ENCODE peak calls at places on chromosomes 5 and 9, in four cellular contexts. One of them, this sample, is unnamed.

GRCh38 chr9:128120061-128120740 is 7.3 kb downstream of the PTGES2 start:
- DNase-seq in WTC11: no peak
- DNase-seq in HepG2: no peak
- DNase-seq in K562: no peak
- DNase-seq in this sample: no peak

GRCh38 chr5:134245101-134245604 is 19.3 kb upstream of the PPP2CA start:
- DNase-seq in WTC11: peak
- DNase-seq in HepG2: peak
- DNase-seq in K562: no peak
- DNase-seq in this sample: peak

GRCh38 chr5:111635151-111635945 is 121.6 kb downstream of the NREP start:
- DNase-seq in WTC11: no peak
- DNase-seq in HepG2: no peak
- DNase-seq in K562: no peak
- DNase-seq in this sample: no peak

GRCh38 chr9:95004452-95005275 is 278.2 kb downstream of the AOPEP start:
- DNase-seq in WTC11: peak
- DNase-seq in HepG2: peak
- DNase-seq in K562: peak
- DNase-seq in this sample: peak

GRCh38 chr9:137085918-137086530 is 761 bp upstream of the MAN1B1 start:
- DNase-seq in WTC11: peak
- DNase-seq in HepG2: no peak
- DNase-seq in K562: no peak
- DNase-seq in this sample: peak

GRCh38 chr5:106086352-106086751 is 1584.4 kb downstream of the EFNA5 start:
- DNase-seq in WTC11: no peak
- DNase-seq in HepG2: no peak
- DNase-seq in K562: no peak
- DNase-seq in this sample: no peak

GRCh38 chr9:128913048-128913900 is 7.5 kb upstream of the PHYHD1 start:
- DNase-seq in WTC11: no peak
- DNase-seq in HepG2: no peak
- DNase-seq in K562: peak
- DNase-seq in this sample: peak

GRCh38 chr5:1176473-1177391 is 24.7 kb upstream of the SLC6A19 start:
- DNase-seq in WTC11: peak
- DNase-seq in HepG2: no peak
- DNase-seq in K562: peak
- DNase-seq in this sample: no peak

GRCh38 chr5:156326718-156327259 is at the start of gene SGCD:
- DNase-seq in WTC11: no peak
- DNase-seq in HepG2: no peak
- DNase-seq in K562: no peak
- DNase-seq in this sample: peak

GRCh38 chr9:133959171-133959570 is 33.0 kb downstream of the VAV2 start:
- DNase-seq in WTC11: no peak
- DNase-seq in HepG2: no peak
- DNase-seq in K562: no peak
- DNase-seq in this sample: no peak

GRCh38 chr5:83721878-83722779 is 1.5 kb upstream of the HAPLN1 start:
- DNase-seq in WTC11: peak
- DNase-seq in HepG2: peak
- DNase-seq in K562: no peak
- DNase-seq in this sample: peak

GRCh38 chr5:128353416-128354107 is 184.5 kb downstream of the FBN2 start:
- DNase-seq in WTC11: no peak
- DNase-seq in HepG2: no peak
- DNase-seq in K562: no peak
- DNase-seq in this sample: no peak

GRCh38 chr5:36839479-36839878 is 37.1 kb upstream of the NIPBL start:
- DNase-seq in WTC11: no peak
- DNase-seq in HepG2: no peak
- DNase-seq in K562: no peak
- DNase-seq in this sample: no peak

GRCh38 chr9:134451700-134452458 is 125.6 kb downstream of the RXRA start:
- DNase-seq in WTC11: no peak
- DNase-seq in HepG2: no peak
- DNase-seq in K562: no peak
- DNase-seq in this sample: no peak

DNA sequence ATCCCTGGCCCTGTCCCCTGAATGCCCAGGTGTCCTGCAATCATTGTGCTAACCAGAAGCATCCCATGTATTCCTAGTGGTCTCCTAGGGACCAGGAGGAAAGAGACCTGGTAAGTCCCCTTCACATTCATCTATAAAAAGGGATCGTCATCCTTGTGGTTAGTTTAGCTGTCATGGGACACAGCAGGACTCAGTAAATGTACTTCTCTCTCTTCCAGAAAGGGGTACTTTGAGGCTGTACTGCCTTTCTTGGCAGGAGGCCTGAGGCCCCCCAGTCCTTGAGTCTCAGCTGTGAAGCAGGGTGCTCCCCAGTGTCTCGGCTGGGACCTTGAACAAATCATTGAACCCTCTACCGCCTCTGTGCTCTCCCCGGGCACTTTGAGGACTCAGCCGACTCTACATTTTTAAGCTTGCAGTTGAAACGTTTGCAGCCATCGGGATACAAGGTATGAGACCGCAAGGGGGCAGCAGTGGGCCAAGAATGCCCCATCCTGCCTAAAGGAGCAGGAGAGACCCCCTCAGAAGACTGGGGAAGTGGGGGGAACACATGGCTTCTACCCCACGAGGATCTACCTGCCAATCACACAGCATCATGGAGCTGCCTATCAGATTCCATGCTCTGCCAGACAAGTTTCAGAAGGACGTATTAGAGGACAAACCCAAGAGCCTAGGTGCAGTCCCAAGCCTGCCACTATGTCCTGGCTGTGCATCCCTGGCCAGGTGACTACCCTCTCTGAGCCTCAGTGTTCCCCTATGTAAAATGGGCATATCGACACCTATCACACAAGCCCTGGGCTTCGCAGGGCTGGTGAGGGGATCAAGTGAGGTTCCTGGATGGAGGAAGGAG is 2.4 kb upstream of the PHYKPL start:
- DNase-seq in WTC11: peak
- DNase-seq in HepG2: peak
- DNase-seq in K562: peak
- DNase-seq in this sample: peak
- TF ChIP-seq NR3C1 in WTC11: no peak
- TF ChIP-seq NR3C1 in HepG2: no peak
- TF ChIP-seq NR3C1 in K562: no peak
- TF ChIP-seq NR3C1 in this sample: no peak

GRCh38 chr9:33992622-33993021 is 56.1 kb downstream of the UBAP2 start:
- DNase-seq in WTC11: no peak
- DNase-seq in HepG2: no peak
- DNase-seq in K562: no peak
- DNase-seq in this sample: no peak

GRCh38 chr9:33995449-33995848 is 53.2 kb downstream of the UBAP2 start:
- DNase-seq in WTC11: no peak
- DNase-seq in HepG2: no peak
- DNase-seq in K562: no peak
- DNase-seq in this sample: no peak

GRCh38 chr9:33988219-33988890 is 60.3 kb downstream of the UBAP2 start:
- DNase-seq in WTC11: no peak
- DNase-seq in HepG2: no peak
- DNase-seq in K562: no peak
- DNase-seq in this sample: no peak

GRCh38 chr9:33993104-33993503 is 55.6 kb downstream of the UBAP2 start:
- DNase-seq in WTC11: no peak
- DNase-seq in HepG2: no peak
- DNase-seq in K562: no peak
- DNase-seq in this sample: no peak
- TF ChIP-seq NR3C1 in WTC11: no peak
- TF ChIP-seq NR3C1 in HepG2: no peak
- TF ChIP-seq NR3C1 in K562: no peak
- TF ChIP-seq NR3C1 in this sample: no peak

GRCh38 chr5:118441956-118442355 is 546.4 kb downstream of the DTWD2 start:
- DNase-seq in WTC11: no peak
- DNase-seq in HepG2: no peak
- DNase-seq in K562: no peak
- DNase-seq in this sample: no peak

GRCh38 chr5:118435131-118435530 is 553.2 kb downstream of the DTWD2 start:
- DNase-seq in WTC11: no peak
- DNase-seq in HepG2: no peak
- DNase-seq in K562: no peak
- DNase-seq in this sample: no peak

GRCh38 chr5:118440496-118440895 is 547.9 kb downstream of the DTWD2 start:
- DNase-seq in WTC11: no peak
- DNase-seq in HepG2: no peak
- DNase-seq in K562: no peak
- DNase-seq in this sample: no peak

DNA sequence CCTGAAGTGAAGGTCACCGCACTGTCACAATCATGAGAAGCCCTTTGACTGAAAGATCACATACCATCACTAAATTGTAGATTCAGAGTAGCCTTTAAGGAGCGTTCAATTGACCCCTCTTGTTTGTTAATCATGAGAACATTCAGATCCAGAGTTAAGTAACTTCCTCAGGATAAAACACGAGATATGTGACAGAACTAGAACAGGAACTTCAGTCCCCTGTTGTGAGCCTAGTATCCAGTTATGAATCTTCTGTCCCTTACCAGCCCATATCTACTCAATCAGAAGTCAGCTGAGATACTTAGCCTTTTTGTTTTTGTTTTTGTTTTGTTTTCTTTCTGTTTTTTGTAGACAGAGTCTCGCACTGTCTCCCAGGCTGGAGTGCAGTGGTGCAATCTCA is 547.3 kb downstream of the DTWD2 start:
- DNase-seq in WTC11: no peak
- DNase-seq in HepG2: no peak
- DNase-seq in K562: no peak
- DNase-seq in this sample: no peak
- TF ChIP-seq NR3C1 in WTC11: no peak
- TF ChIP-seq NR3C1 in HepG2: no peak
- TF ChIP-seq NR3C1 in K562: no peak
- TF ChIP-seq NR3C1 in this sample: no peak

DNA sequence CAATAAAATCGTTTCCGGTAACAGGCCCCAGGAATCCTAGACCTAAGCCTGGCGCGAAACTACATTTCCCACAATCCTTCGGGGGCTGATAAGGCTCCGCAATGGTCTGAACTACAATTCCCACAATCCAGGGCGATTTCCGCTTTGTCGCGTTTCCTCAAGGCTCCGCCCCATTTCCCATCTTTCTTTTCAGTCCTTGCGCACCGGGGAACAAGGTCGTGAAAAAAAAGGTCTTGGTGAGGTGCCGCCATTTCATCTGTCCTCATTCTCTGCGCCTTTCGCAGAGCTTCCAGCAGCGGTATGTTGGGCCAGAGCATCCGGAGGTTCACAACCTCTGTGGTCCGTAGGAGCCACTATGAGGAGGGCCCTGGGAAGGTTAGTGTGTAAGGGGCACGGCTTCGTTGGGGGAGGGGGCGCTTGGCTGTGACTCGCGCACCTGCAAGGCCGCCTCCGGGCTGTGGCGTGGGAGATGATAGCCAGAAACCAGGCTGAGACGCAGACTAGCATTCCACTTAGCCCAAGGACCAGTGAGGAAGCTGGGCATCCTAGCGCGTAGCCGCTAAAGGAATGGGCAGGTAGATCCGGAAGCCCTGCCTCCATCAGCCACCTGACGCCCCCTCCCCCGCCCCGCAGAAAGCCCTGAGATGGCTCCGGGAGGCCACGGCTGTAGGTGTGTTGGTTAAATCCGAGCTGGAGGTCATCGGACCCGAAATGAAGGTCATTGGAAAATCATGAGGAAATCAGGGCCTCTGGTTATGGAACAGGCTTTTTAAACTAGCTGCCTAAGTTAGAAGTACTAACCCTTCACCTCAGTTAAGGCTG is at the start of gene COX7C:
- DNase-seq in WTC11: peak
- DNase-seq in HepG2: peak
- DNase-seq in K562: peak
- DNase-seq in this sample: peak
- TF ChIP-seq NR3C1 in WTC11: no peak
- TF ChIP-seq NR3C1 in HepG2: no peak
- TF ChIP-seq NR3C1 in K562: no peak
- TF ChIP-seq NR3C1 in this sample: no peak